ENCODE peak calls at places on chromosome 14, in ten cellular contexts. F, C, J, B, G, W, V, P, D and O are unnamed samples.

GRCh38 chr14:102693006-102693755 is 84.1 kb upstream of the TRAF3 start:
- DNase-seq in G (no peak), V (no peak), D (no peak), P (no peak), W (no peak), J (no peak), F (no peak), C (no peak), B (no peak), O (no peak)

GRCh38 chr14:65585216-65585615 is 172.7 kb downstream of the FUT8 start:
- DNase-seq in C (no peak), V (no peak), W (no peak), P (no peak), D (no peak), G (no peak), F (no peak), B (no peak), J (no peak), O (no peak)

GRCh38 chr14:24335461-24336146 is 733 bp upstream of the ADCY4 start:
- DNase-seq in W (no peak), B (no peak), C (peak), F (no peak), V (no peak), G (no peak), P (no peak), J (no peak), D (no peak), O (no peak)

GRCh38 chr14:41868396-41868795 is 261.7 kb downstream of the LRFN5 start:
- DNase-seq in W (no peak), B (no peak), J (no peak), G (no peak), F (no peak), P (no peak), C (no peak), D (no peak), V (no peak), O (no peak)

GRCh38 chr14:73746540-73747385 is 32.6 kb upstream of the PNMA1 start:
- DNase-seq in D (peak), J (no peak), C (no peak), G (no peak), V (no peak), W (no peak), P (peak), F (no peak), B (no peak), O (no peak)

GRCh38 chr14:68609012-68609411 is 183.9 kb downstream of the ZFP36L1 start:
- DNase-seq in J (no peak), P (no peak), V (no peak), W (no peak), G (no peak), F (no peak), B (no peak), C (no peak), D (no peak), O (no peak)

GRCh38 chr14:73125746-73126145 is 10.6 kb upstream of the PSEN1 start:
- DNase-seq in D (no peak), J (no peak), C (no peak), B (no peak), F (no peak), W (no peak), P (no peak), V (no peak), G (no peak), O (no peak)

GRCh38 chr14:75978249-75978731 is 3.5 kb downstream of the TGFB3 start:
- DNase-seq in F (no peak), G (no peak), W (peak), B (peak), C (no peak), D (peak), V (peak), J (no peak), P (peak), O (no peak)

GRCh38 chr14:23916038-23916437 is 37.5 kb upstream of the DHRS4 start:
- DNase-seq in B (no peak), F (no peak), J (no peak), D (no peak), V (no peak), C (no peak), G (no peak), P (no peak), W (no peak), O (no peak)

DNA sequence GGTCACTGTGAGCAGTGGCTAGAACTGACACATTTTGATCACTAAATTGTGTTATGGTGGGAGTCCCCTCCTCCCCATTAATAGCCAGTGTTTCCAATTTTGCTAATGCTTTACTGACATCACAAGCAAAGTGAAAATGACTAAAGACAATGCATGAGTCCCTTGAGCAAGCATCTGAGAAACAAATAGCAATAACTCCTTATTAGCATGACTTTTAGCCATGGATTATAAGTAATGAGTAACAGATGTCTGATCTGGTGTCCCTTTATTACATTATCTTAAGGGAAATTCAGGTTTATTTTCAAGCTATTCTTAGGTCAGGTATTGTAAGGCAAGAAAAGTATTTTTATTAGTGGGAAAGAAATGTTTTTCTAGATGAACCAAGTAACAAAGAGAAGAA is 148.2 kb downstream of the KCNH5 start:
- DNase-seq in C (no peak), J (no peak), F (no peak), G (no peak), W (no peak), B (no peak), P (no peak), D (no peak), V (no peak), O (no peak)
- TF ChIP-seq POLR2A in C (no peak), J (no peak), F (no peak), G (no peak), W (no peak), B (no peak), P (no peak), D (no peak), V (no peak), O (no peak)

GRCh38 chr14:87152701-87153100 is 840.3 kb downstream of the GALC start:
- DNase-seq in W (no peak), G (no peak), D (no peak), J (no peak), B (no peak), F (no peak), P (no peak), C (no peak), V (no peak), O (no peak)
- TF ChIP-seq POLR2AphosphoS5 in W (no peak), G (no peak), D (no peak), J (no peak), B (no peak), F (no peak), P (no peak), C (no peak), V (no peak), O (no peak)

GRCh38 chr14:88129306-88130056 is 124.5 kb downstream of the GPR65 start:
- DNase-seq in D (no peak), V (no peak), J (no peak), G (no peak), F (no peak), B (no peak), W (no peak), C (peak), P (no peak), O (no peak)
- TF ChIP-seq CTCF in D (no peak), V (no peak), J (peak), G (peak), F (no peak), B (no peak), W (no peak), C (no peak), P (no peak), O (no peak)

DNA sequence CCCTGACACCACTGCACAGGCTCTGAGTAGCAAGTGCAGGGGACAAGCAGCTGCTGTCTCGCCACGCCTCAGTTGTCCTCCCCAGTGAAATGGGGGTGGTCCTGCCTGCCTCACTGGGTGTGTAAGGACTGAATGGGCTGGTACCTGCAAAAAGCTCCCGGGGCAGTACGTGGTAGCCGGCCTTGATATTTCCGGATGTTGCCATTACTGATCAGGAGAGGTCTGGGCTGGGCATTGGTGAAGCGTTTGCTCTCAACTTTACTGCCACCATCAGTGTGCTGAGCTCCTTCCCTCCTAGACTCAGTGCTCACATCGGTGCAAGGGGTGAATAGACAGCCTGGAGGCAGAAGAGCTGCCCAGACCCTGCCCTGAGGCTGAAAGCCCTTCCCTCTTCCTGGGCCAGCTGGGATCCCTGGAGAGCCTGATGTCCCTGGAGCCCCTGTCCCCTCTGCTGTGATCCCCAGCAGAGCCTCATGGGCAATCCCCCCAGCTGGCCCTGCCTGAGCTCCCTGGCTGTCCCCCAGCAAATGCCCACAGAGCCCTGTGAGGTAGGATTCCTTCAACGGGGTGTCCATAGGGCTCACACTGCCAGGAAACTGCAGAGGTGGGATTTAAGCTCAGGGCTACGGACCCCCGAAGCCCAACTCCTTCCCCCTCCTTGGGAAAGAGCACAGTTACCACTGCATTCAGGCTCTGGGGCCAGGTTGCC is 18.2 kb downstream of the DIO3 start:
- DNase-seq in V (no peak), D (peak), G (no peak), J (no peak), P (no peak), W (no peak), B (no peak), C (no peak), F (no peak), O (no peak)
- TF ChIP-seq POLR2A in V (no peak), D (no peak), G (no peak), J (no peak), P (no peak), W (no peak), B (no peak), C (no peak), F (no peak), O (no peak)

GRCh38 chr14:45946251-45946650 is 693.2 kb upstream of the MIS18BP1 start:
- DNase-seq in C (no peak), V (no peak), J (no peak), B (no peak), D (no peak), F (no peak), G (no peak), W (no peak), P (no peak), O (no peak)

GRCh38 chr14:45949479-45949878 is 696.5 kb upstream of the MIS18BP1 start:
- DNase-seq in W (no peak), B (no peak), J (no peak), C (no peak), P (no peak), V (no peak), F (no peak), D (no peak), G (no peak), O (no peak)

DNA sequence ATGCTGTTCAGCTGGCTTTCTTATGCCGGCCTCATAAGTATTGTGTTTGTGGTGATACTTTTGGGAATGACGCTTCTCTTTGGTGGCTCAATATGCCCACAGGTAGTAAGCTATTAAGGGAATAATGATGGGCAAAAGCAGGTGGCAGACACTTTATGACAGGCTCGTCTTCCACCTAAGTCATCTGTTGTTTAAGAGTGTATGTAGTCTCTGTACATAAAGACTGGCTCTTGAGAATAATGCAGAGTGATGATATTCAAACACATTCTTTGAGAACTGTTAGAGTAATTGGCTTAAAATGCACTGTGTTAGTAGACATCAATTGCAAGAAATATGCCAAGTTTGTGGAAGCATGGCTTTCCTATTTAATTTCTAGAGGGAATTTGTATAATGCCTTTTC is 694.8 kb upstream of the MIS18BP1 start:
- DNase-seq in G (no peak), C (no peak), D (no peak), P (no peak), W (no peak), F (no peak), B (no peak), J (no peak), V (no peak), O (no peak)
- TF ChIP-seq POLR2AphosphoS5 in G (no peak), C (no peak), D (no peak), P (no peak), W (no peak), F (no peak), B (no peak), J (no peak), V (no peak), O (no peak)